ENCODE peak calls at places on chromosomes 2 and 18, in five cellular contexts. T is PC-3, L is MM.1S, S is HCT116, Y is SK-N-SH. E is an unnamed sample.

GRCh38 chr18:27715751-27716150 is 461.2 kb downstream of the CDH2 start:
- DNase-seq in T (no peak), L (no peak), S (no peak), Y (no peak), E (peak)

GRCh38 chr2:170648037-170648436 is 67.1 kb upstream of the SP5 start:
- DNase-seq in T (no peak), L (no peak), S (no peak), Y (no peak), E (no peak)

GRCh38 chr2:35298493-35298892 is 1057.1 kb upstream of the CRIM1 start:
- DNase-seq in T (peak), L (no peak), S (no peak), Y (no peak), E (peak)

GRCh38 chr18:75218524-75218923 is 7.9 kb downstream of the TSHZ1 start:
- DNase-seq in T (no peak), L (no peak), S (no peak), Y (no peak), E (no peak)

GRCh38 chr2:66489433-66489832 is 54.5 kb downstream of the MEIS1 start:
- DNase-seq in T (no peak), L (no peak), S (no peak), Y (no peak), E (no peak)

GRCh38 chr2:63665806-63666205 is 77.0 kb downstream of the MDH1 start:
- DNase-seq in T (no peak), L (no peak), S (no peak), Y (no peak), E (peak)

GRCh38 chr18:23365602-23366001 is 87.5 kb upstream of the RIOK3 start:
- DNase-seq in T (no peak), L (no peak), S (no peak), Y (no peak), E (peak)

GRCh38 chr2:129431881-129432280 is 547.6 kb upstream of the RAB6C start:
- DNase-seq in T (no peak), L (no peak), S (no peak), Y (no peak), E (no peak)

GRCh38 chr2:116732322-116732721 is 1082.2 kb upstream of the DDX18 start:
- DNase-seq in T (no peak), L (no peak), S (no peak), Y (no peak), E (no peak)

GRCh38 chr18:72822202-72822601 is 45.6 kb downstream of the NETO1 start:
- DNase-seq in T (no peak), L (no peak), S (no peak), Y (no peak), E (no peak)

GRCh38 chr2:221310720-221311119 is 261.4 kb downstream of the EPHA4 start:
- DNase-seq in T (no peak), L (no peak), S (no peak), Y (no peak), E (no peak)

GRCh38 chr18:30658306-30658705 is 384.2 kb downstream of the DSC3 start:
- DNase-seq in T (no peak), L (no peak), S (no peak), Y (no peak), E (no peak)

GRCh38 chr2:188684795-188685194 is 289.4 kb upstream of the COL3A1 start:
- DNase-seq in T (no peak), L (no peak), S (no peak), Y (no peak), E (no peak)

GRCh38 chr2:65199891-65200290 is 27.7 kb upstream of the ACTR2 start:
- DNase-seq in T (no peak), L (no peak), S (no peak), Y (no peak), E (peak)

GRCh38 chr2:34492781-34493455 is 893.8 kb upstream of the FAM98A start:
- DNase-seq in T (no peak), L (peak), S (no peak), Y (no peak), E (no peak)

GRCh38 chr18:32831781-32832180 is 59.0 kb upstream of the KLHL14 start:
- DNase-seq in T (no peak), L (no peak), S (no peak), Y (no peak), E (no peak)

GRCh38 chr2:102313025-102313424 is 1.7 kb downstream of the IL1RL1 start:
- DNase-seq in T (peak), L (no peak), S (no peak), Y (no peak), E (peak)

GRCh38 chr2:207467716-207468347 is 61.9 kb upstream of the CREB1 start:
- DNase-seq in T (no peak), L (no peak), S (no peak), Y (no peak), E (peak)

GRCh38 chr18:13280066-13280795 is 61.7 kb downstream of the LDLRAD4 start:
- DNase-seq in T (no peak), L (no peak), S (no peak), Y (no peak), E (no peak)

GRCh38 chr18:52340466-52341378 is 725 bp downstream of the DCC start:
- DNase-seq in T (no peak), L (no peak), S (no peak), Y (no peak), E (no peak)

GRCh38 chr2:173749315-173749714 is 215.9 kb downstream of the SP3 start:
- DNase-seq in T (peak), L (no peak), S (peak), Y (no peak), E (peak)

GRCh38 chr2:106137944-106138903 is 55.9 kb downstream of the UXS1 start:
- DNase-seq in T (no peak), L (no peak), S (no peak), Y (no peak), E (no peak)

GRCh38 chr2:132538331-132538855 is 121.8 kb downstream of the GPR39 start:
- DNase-seq in T (no peak), L (no peak), S (no peak), Y (no peak), E (no peak)

GRCh38 chr18:29234751-29235150 is 1057.8 kb upstream of the CDH2 start:
- DNase-seq in T (no peak), L (no peak), S (no peak), Y (no peak), E (no peak)

GRCh38 chr2:205743137-205743536 is 60.8 kb downstream of the NRP2 start:
- DNase-seq in T (no peak), L (no peak), S (no peak), Y (no peak), E (no peak)

GRCh38 chr2:172597191-172597842 is 41.4 kb downstream of the PDK1 start:
- DNase-seq in T (no peak), L (no peak), S (no peak), Y (no peak), E (no peak)

GRCh38 chr2:16296331-16297250 is 356.2 kb downstream of the MYCN start:
- DNase-seq in T (no peak), L (no peak), S (no peak), Y (no peak), E (no peak)

GRCh38 chr2:128466377-128467175 is 147.9 kb upstream of the HS6ST1 start:
- DNase-seq in T (no peak), L (no peak), S (no peak), Y (no peak), E (peak)

GRCh38 chr2:241234962-241235361 is 46.5 kb downstream of the ANO7 start:
- DNase-seq in T (no peak), L (no peak), S (no peak), Y (no peak), E (no peak)

GRCh38 chr18:77113361-77114069 is 19.1 kb downstream of the MBP start:
- DNase-seq in T (no peak), L (no peak), S (no peak), Y (no peak), E (no peak)

GRCh38 chr2:51997571-51997970 is 965.6 kb upstream of the NRXN1 start:
- DNase-seq in T (peak), L (no peak), S (peak), Y (no peak), E (no peak)

GRCh38 chr2:46268986-46269385 is 28.2 kb upstream of the EPAS1 start:
- DNase-seq in T (no peak), L (no peak), S (no peak), Y (no peak), E (peak)

GRCh38 chr2:39547811-39548719 is 111.0 kb upstream of the MAP4K3 start:
- DNase-seq in T (peak), L (no peak), S (no peak), Y (no peak), E (peak)

GRCh38 chr2:15435474-15435873 is 125.7 kb downstream of the NBAS start:
- DNase-seq in T (no peak), L (no peak), S (no peak), Y (no peak), E (no peak)

GRCh38 chr18:80238651-80239260 is 8.6 kb downstream of the PARD6G start:
- DNase-seq in T (no peak), L (no peak), S (no peak), Y (no peak), E (no peak)

GRCh38 chr18:13427354-13427753 is 208.8 kb downstream of the LDLRAD4 start:
- DNase-seq in T (no peak), L (no peak), S (no peak), Y (no peak), E (no peak)

GRCh38 chr18:32930695-32931301 is 158.0 kb upstream of the KLHL14 start:
- DNase-seq in T (peak), L (peak), S (peak), Y (peak), E (peak)

GRCh38 chr18:9135912-9136314 is 668 bp upstream of the ANKRD12 start:
- DNase-seq in T (peak), L (peak), S (peak), Y (no peak), E (peak)

GRCh38 chr2:164737612-164738081 is 104.0 kb downstream of the COBLL1 start:
- DNase-seq in T (peak), L (peak), S (peak), Y (peak), E (peak)
- H3K9ac ChIP-seq in T (no peak), L (no peak), S (no peak), Y (no peak), E (no peak)

DNA sequence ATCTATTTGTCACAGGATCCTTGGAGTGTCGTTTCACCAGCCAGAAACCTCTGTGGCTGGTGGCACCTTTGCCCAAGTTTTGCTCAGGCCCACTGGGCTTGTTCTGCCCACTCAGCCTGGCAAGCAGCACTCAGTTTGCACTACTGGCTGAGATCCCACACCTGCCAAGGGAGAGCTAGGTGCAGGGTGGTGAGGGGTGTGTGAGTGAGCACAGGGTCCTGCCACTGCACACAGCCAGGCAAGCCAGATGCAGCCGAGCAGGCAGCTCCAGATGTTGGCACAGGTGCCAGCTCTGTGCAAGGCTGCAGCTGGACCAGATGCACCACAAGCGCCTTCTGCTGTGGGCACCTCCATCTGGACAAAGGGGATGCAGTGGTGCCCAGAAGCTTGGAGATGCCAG is 281.7 kb upstream of the UBE2E3 start:
- DNase-seq in T (no peak), L (no peak), S (no peak), Y (no peak), E (no peak)
- TF ChIP-seq EZH2phosphoT487 in T (no peak), L (no peak), S (no peak), Y (no peak), E (no peak)

GRCh38 chr2:30224147-30224546 is 7.2 kb upstream of the LBH start:
- DNase-seq in T (no peak), L (no peak), S (no peak), Y (no peak), E (no peak)

GRCh38 chr2:30223413-30223874 is 7.9 kb upstream of the LBH start:
- DNase-seq in T (no peak), L (no peak), S (no peak), Y (no peak), E (no peak)

GRCh38 chr2:30225131-30225762 is 6.1 kb upstream of the LBH start:
- DNase-seq in T (no peak), L (peak), S (no peak), Y (no peak), E (peak)

GRCh38 chr2:30229596-30229995 is 1.7 kb upstream of the LBH start:
- DNase-seq in T (no peak), L (no peak), S (no peak), Y (no peak), E (no peak)

GRCh38 chr2:30226144-30227032 is 4.9 kb upstream of the LBH start:
- DNase-seq in T (no peak), L (no peak), S (no peak), Y (no peak), E (peak)
- H3K9ac ChIP-seq in T (no peak), L (no peak), S (no peak), Y (no peak), E (peak)

GRCh38 chr2:72927066-72927465 is 9.7 kb downstream of the EMX1 start:
- DNase-seq in T (no peak), L (no peak), S (no peak), Y (no peak), E (no peak)
- TF ChIP-seq EZH2phosphoT487 in T (no peak), L (no peak), S (no peak), Y (no peak), E (no peak)

DNA sequence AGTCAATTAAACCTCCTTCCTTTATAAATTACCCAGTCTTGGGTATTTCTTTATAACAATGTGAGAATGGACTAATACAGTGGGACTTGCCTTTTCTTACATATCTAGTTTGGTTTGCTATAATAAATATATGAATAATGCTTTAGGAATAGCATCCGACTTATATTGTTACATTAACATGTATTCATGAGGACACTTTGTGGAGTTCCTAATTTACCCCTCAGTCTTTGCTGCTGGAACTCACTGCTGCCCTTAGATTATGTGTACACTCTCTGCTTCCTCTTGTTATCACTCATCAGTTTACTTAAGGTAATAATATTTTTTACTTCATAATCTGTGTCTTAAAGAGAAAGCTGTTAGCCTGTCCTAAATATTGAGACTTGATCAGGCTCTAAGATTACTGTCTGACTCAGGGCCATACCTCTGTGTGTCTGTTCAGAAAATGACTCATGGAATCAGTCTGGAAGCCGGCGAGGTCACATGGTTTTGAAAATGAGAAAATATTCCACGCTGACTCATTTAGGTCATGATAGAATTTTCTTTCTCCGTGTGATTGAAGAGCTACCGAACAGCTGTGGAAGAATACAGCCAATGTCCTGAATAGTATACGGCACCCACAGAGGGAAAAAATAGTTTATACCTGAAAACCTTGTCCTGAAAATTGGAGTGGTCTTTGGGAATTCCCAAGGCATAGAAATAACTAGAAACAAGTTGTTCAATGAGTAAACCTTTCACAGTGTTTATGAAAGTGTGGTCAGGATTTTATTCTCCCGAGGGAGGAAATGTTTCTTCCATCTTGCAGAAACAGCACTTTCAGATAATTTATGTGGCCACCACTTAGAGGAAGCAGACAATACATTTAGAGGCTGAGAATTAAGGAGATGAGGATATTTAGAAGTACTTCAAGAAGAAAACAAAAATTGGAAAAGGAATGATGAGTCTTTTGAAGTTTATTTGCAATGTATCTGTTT is 156.4 kb downstream of the DSEL start:
- DNase-seq in T (peak), L (peak), S (no peak), Y (peak), E (peak)
- H3K9ac ChIP-seq in T (peak), L (no peak), S (no peak), Y (peak), E (peak)

GRCh38 chr2:237316339-237316738 is 97.6 kb downstream of the COL6A3 start:
- DNase-seq in T (no peak), L (no peak), S (no peak), Y (no peak), E (no peak)

GRCh38 chr2:237315881-237316225 is 98.1 kb downstream of the COL6A3 start:
- DNase-seq in T (no peak), L (no peak), S (no peak), Y (no peak), E (peak)

GRCh38 chr2:237314198-237314597 is 99.8 kb downstream of the COL6A3 start:
- DNase-seq in T (no peak), L (no peak), S (no peak), Y (no peak), E (no peak)

GRCh38 chr2:237312021-237312755 is 101.8 kb downstream of the COL6A3 start:
- DNase-seq in T (no peak), L (no peak), S (no peak), Y (no peak), E (peak)

GRCh38 chr2:237315170-237315880 is 98.6 kb downstream of the COL6A3 start:
- DNase-seq in T (no peak), L (no peak), S (no peak), Y (peak), E (peak)
- TF ChIP-seq EZH2phosphoT487 in T (no peak), L (no peak), S (no peak), Y (no peak), E (no peak)

GRCh38 chr2:168165418-168165817 is 82.0 kb downstream of the STK39 start:
- DNase-seq in T (no peak), L (no peak), S (no peak), Y (no peak), E (peak)
- H3K9ac ChIP-seq in T (no peak), L (no peak), S (no peak), Y (no peak), E (no peak)

GRCh38 chr2:197998702-197999101 is 194.3 kb downstream of the PLCL1 start:
- DNase-seq in T (no peak), L (no peak), S (no peak), Y (no peak), E (no peak)
- TF ChIP-seq EZH2phosphoT487 in T (no peak), L (no peak), S (no peak), Y (no peak), E (no peak)

DNA sequence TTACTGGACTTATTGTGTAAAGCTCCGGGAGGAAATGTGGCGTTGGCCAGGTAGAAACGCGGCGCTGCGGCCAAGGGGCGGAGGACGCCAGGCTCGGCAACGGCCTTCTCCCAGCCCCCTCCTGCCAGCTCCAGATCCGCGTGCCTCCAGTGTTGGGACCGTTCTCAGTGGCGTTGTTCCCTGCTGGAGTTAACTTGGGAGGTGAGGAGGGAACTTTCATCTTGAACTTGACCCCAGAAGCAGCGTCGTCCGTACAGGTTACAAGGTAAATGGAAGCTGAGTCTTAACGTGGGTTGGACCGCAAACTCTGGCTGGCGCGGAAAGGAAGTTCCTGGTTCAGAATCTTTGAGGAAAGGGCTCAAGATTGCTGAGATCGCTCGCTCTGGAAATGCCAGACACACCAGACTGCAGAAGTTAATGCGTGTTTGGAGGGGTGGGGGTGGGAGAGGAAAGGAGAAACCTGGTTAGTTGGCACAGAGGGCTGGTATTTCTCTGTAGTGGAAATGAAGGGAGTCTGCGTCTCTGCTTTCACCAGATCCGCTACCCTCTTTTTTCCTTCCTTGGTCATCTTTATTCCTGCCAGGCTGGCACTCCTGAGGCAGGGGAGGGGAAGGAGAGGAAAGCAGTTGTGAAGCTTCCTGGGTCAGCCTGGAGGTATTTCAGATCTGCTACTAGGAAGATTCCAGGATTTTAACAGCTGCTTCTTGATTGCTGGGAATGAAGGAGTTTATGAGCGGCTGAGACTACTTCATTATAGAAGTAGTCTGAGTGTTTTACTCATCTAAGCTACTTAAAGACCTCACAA is 1.5 kb downstream of the TANC1 start:
- DNase-seq in T (peak), L (no peak), S (no peak), Y (peak), E (peak)
- H3K9ac ChIP-seq in T (peak), L (peak), S (peak), Y (peak), E (peak)

GRCh38 chr2:179593323-179593722 is 268.1 kb downstream of the ZNF385B start:
- DNase-seq in T (no peak), L (no peak), S (no peak), Y (no peak), E (no peak)

GRCh38 chr2:179594268-179595112 is 266.9 kb downstream of the ZNF385B start:
- DNase-seq in T (no peak), L (no peak), S (no peak), Y (no peak), E (no peak)

GRCh38 chr2:179592167-179592936 is 269.1 kb downstream of the ZNF385B start:
- DNase-seq in T (peak), L (no peak), S (no peak), Y (no peak), E (peak)

GRCh38 chr2:179596018-179596417 is 265.4 kb downstream of the ZNF385B start:
- DNase-seq in T (peak), L (peak), S (no peak), Y (no peak), E (peak)

GRCh38 chr2:179595284-179595683 is 266.1 kb downstream of the ZNF385B start:
- DNase-seq in T (peak), L (peak), S (no peak), Y (no peak), E (peak)
- TF ChIP-seq EZH2phosphoT487 in T (no peak), L (no peak), S (no peak), Y (no peak), E (no peak)